ENCODE peak calls at places on chromosomes 7 and 10, in nine cellular contexts. One of them, this sample, is unnamed.

GRCh38 chr7:44697136-44698045 is 51.3 kb upstream of the ZMIZ2 start:
- DNase-seq in BJ: no peak
- DNase-seq in fibroblast of lung: no peak
- DNase-seq in MCF 10A: no peak
- DNase-seq in cardiac muscle cell: no peak
- DNase-seq in HL-60: no peak
- DNase-seq in heart left ventricle: no peak
- DNase-seq in neural progenitor cell: no peak
- DNase-seq in fibroblast of mammary gland: no peak
- DNase-seq in this sample: no peak

GRCh38 chr7:103888603-103889153 is 100.8 kb downstream of the RELN start:
- DNase-seq in MCF 10A: no peak
- DNase-seq in HL-60: no peak
- DNase-seq in heart left ventricle: no peak
- DNase-seq in BJ: no peak
- DNase-seq in cardiac muscle cell: no peak
- DNase-seq in fibroblast of lung: no peak
- DNase-seq in neural progenitor cell: no peak
- DNase-seq in fibroblast of mammary gland: no peak
- DNase-seq in this sample: no peak

GRCh38 chr10:96673318-96674099 is 46.8 kb downstream of the PIK3AP1 start:
- DNase-seq in BJ: no peak
- DNase-seq in heart left ventricle: peak
- DNase-seq in MCF 10A: no peak
- DNase-seq in cardiac muscle cell: peak
- DNase-seq in fibroblast of lung: peak
- DNase-seq in HL-60: peak
- DNase-seq in neural progenitor cell: peak
- DNase-seq in fibroblast of mammary gland: peak
- DNase-seq in this sample: no peak

GRCh38 chr10:12644380-12645144 is 295.2 kb downstream of the CAMK1D start:
- DNase-seq in BJ: no peak
- DNase-seq in HL-60: no peak
- DNase-seq in heart left ventricle: no peak
- DNase-seq in fibroblast of lung: no peak
- DNase-seq in neural progenitor cell: no peak
- DNase-seq in cardiac muscle cell: no peak
- DNase-seq in MCF 10A: no peak
- DNase-seq in fibroblast of mammary gland: no peak
- DNase-seq in this sample: no peak

GRCh38 chr10:119235381-119235780 is 28.0 kb downstream of the GRK5 start:
- DNase-seq in neural progenitor cell: no peak
- DNase-seq in MCF 10A: peak
- DNase-seq in heart left ventricle: peak
- DNase-seq in HL-60: no peak
- DNase-seq in BJ: no peak
- DNase-seq in fibroblast of mammary gland: peak
- DNase-seq in cardiac muscle cell: peak
- DNase-seq in fibroblast of lung: peak
- DNase-seq in this sample: no peak

GRCh38 chr7:16428672-16429071 is 7.3 kb upstream of the CRPPA start:
- DNase-seq in HL-60: no peak
- DNase-seq in MCF 10A: no peak
- DNase-seq in fibroblast of lung: peak
- DNase-seq in BJ: no peak
- DNase-seq in cardiac muscle cell: peak
- DNase-seq in fibroblast of mammary gland: peak
- DNase-seq in heart left ventricle: no peak
- DNase-seq in neural progenitor cell: no peak
- DNase-seq in this sample: peak

GRCh38 chr7:495761-496321 is 23.8 kb downstream of the PDGFA start:
- DNase-seq in neural progenitor cell: no peak
- DNase-seq in heart left ventricle: peak
- DNase-seq in cardiac muscle cell: no peak
- DNase-seq in BJ: no peak
- DNase-seq in HL-60: no peak
- DNase-seq in MCF 10A: no peak
- DNase-seq in fibroblast of lung: no peak
- DNase-seq in fibroblast of mammary gland: no peak
- DNase-seq in this sample: no peak

GRCh38 chr10:5089869-5090268 is 4.3 kb upstream of the AKR1C3 start:
- DNase-seq in fibroblast of mammary gland: peak
- DNase-seq in heart left ventricle: no peak
- DNase-seq in HL-60: peak
- DNase-seq in fibroblast of lung: peak
- DNase-seq in BJ: no peak
- DNase-seq in neural progenitor cell: peak
- DNase-seq in cardiac muscle cell: peak
- DNase-seq in MCF 10A: peak
- DNase-seq in this sample: no peak

GRCh38 chr7:114422478-114423217 is 8.0 kb downstream of the FOXP2 start:
- DNase-seq in MCF 10A: peak
- DNase-seq in cardiac muscle cell: no peak
- DNase-seq in fibroblast of lung: peak
- DNase-seq in fibroblast of mammary gland: no peak
- DNase-seq in heart left ventricle: no peak
- DNase-seq in neural progenitor cell: peak
- DNase-seq in BJ: no peak
- DNase-seq in HL-60: no peak
- DNase-seq in this sample: peak

GRCh38 chr10:104925232-104925851 is 284.3 kb downstream of the SORCS3 start:
- DNase-seq in fibroblast of mammary gland: peak
- DNase-seq in MCF 10A: peak
- DNase-seq in fibroblast of lung: peak
- DNase-seq in cardiac muscle cell: peak
- DNase-seq in neural progenitor cell: peak
- DNase-seq in BJ: no peak
- DNase-seq in heart left ventricle: peak
- DNase-seq in HL-60: no peak
- DNase-seq in this sample: peak

GRCh38 chr10:68101066-68101465 is 8.2 kb upstream of the MYPN start:
- DNase-seq in cardiac muscle cell: no peak
- DNase-seq in HL-60: no peak
- DNase-seq in fibroblast of mammary gland: no peak
- DNase-seq in MCF 10A: no peak
- DNase-seq in fibroblast of lung: no peak
- DNase-seq in BJ: no peak
- DNase-seq in neural progenitor cell: no peak
- DNase-seq in heart left ventricle: no peak
- DNase-seq in this sample: no peak

DNA sequence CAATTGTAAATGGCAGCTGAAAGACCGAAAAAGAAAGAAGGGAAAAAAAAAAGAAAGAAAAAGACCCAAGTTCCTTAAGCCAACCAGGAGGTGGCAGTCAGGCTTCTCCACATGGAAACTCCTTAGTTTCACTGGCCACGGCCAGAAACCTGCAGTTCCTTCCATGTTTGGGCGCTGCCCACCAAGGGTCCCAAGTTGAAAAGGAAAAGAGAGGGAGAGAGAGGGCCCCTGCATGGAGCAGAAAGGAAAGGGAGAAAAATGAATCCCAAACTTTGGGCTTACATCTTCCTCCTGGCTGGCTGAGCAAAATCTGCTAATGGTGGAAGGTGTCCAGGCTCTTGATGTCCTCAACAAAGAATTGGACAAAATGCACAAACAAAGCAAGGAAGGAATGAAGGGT is 31.8 kb upstream of the ABCA13 start:
- DNase-seq in neural progenitor cell: peak
- DNase-seq in BJ: no peak
- DNase-seq in cardiac muscle cell: peak
- DNase-seq in MCF 10A: peak
- DNase-seq in heart left ventricle: no peak
- DNase-seq in fibroblast of mammary gland: peak
- DNase-seq in fibroblast of lung: peak
- DNase-seq in HL-60: no peak
- DNase-seq in this sample: peak
- TF ChIP-seq CTCF in neural progenitor cell: peak
- TF ChIP-seq CTCF in BJ: peak
- TF ChIP-seq CTCF in cardiac muscle cell: peak
- TF ChIP-seq CTCF in MCF 10A: peak
- TF ChIP-seq CTCF in heart left ventricle: no peak
- TF ChIP-seq CTCF in fibroblast of mammary gland: peak
- TF ChIP-seq CTCF in fibroblast of lung: peak
- TF ChIP-seq CTCF in HL-60: no peak
- TF ChIP-seq CTCF in this sample: peak

GRCh38 chr7:74655785-74656420 is 1.6 kb upstream of the GTF2I start:
- DNase-seq in MCF 10A: no peak
- DNase-seq in fibroblast of mammary gland: no peak
- DNase-seq in fibroblast of lung: no peak
- DNase-seq in neural progenitor cell: no peak
- DNase-seq in heart left ventricle: no peak
- DNase-seq in HL-60: no peak
- DNase-seq in cardiac muscle cell: no peak
- DNase-seq in BJ: no peak
- DNase-seq in this sample: peak

GRCh38 chr7:74657692-74658170 is at the start of gene GTF2I:
- DNase-seq in fibroblast of mammary gland: no peak
- DNase-seq in BJ: no peak
- DNase-seq in HL-60: peak
- DNase-seq in heart left ventricle: no peak
- DNase-seq in neural progenitor cell: peak
- DNase-seq in fibroblast of lung: no peak
- DNase-seq in MCF 10A: no peak
- DNase-seq in cardiac muscle cell: no peak
- DNase-seq in this sample: no peak

GRCh38 chr7:74656421-74656910 is 1.1 kb upstream of the GTF2I start:
- DNase-seq in BJ: no peak
- DNase-seq in fibroblast of mammary gland: peak
- DNase-seq in MCF 10A: peak
- DNase-seq in heart left ventricle: peak
- DNase-seq in neural progenitor cell: peak
- DNase-seq in HL-60: no peak
- DNase-seq in fibroblast of lung: no peak
- DNase-seq in cardiac muscle cell: peak
- DNase-seq in this sample: no peak

GRCh38 chr7:74658171-74659004 is 870 bp downstream of the GTF2I start:
- DNase-seq in BJ: peak
- DNase-seq in HL-60: peak
- DNase-seq in heart left ventricle: peak
- DNase-seq in neural progenitor cell: peak
- DNase-seq in cardiac muscle cell: peak
- DNase-seq in fibroblast of lung: peak
- DNase-seq in fibroblast of mammary gland: peak
- DNase-seq in MCF 10A: peak
- DNase-seq in this sample: peak

DNA sequence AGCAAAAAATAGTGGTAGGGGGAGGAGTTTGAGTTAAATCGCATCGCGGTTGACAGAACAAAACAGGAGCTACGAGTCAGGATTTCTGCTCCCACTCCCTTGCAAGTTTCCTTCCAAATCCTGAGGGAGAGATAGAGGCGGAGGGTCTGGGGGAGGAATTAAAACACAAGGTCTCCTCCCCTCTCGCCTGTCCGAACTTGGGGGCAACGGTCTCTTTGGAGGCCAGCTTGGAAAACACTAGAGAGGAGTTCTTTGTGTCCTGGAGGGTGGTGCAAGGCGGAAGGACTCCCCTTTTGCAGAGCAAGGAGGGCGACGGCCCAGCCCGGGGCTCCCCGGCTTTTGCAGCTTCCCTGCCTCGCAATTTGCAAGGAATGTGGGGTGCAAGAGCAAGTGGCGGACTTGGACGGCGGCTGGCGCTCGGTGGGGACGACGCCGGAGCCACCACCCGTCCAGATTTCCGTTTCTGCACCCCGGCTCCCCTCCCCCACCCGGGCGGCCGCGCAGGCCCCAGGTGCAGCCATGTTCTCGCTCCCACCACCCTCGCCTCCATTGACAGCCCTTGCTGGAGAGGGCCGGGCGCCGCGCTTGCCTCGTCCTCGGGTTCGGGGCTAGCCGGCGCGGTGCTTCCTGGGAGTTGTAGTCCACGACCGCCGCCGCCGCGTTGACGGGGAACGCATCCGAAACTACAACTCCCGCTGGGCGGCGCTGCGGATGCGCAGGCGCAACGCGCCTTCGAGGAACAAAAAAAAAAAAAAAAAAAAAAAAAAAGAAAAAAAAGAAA is 417 bp upstream of the GTF2I start:
- DNase-seq in HL-60: peak
- DNase-seq in MCF 10A: peak
- DNase-seq in heart left ventricle: peak
- DNase-seq in cardiac muscle cell: peak
- DNase-seq in BJ: peak
- DNase-seq in fibroblast of lung: peak
- DNase-seq in fibroblast of mammary gland: peak
- DNase-seq in neural progenitor cell: peak
- DNase-seq in this sample: peak
- TF ChIP-seq CTCF in HL-60: no peak
- TF ChIP-seq CTCF in MCF 10A: peak
- TF ChIP-seq CTCF in heart left ventricle: no peak
- TF ChIP-seq CTCF in cardiac muscle cell: peak
- TF ChIP-seq CTCF in BJ: peak
- TF ChIP-seq CTCF in fibroblast of lung: peak
- TF ChIP-seq CTCF in fibroblast of mammary gland: no peak
- TF ChIP-seq CTCF in neural progenitor cell: no peak
- TF ChIP-seq CTCF in this sample: peak

DNA sequence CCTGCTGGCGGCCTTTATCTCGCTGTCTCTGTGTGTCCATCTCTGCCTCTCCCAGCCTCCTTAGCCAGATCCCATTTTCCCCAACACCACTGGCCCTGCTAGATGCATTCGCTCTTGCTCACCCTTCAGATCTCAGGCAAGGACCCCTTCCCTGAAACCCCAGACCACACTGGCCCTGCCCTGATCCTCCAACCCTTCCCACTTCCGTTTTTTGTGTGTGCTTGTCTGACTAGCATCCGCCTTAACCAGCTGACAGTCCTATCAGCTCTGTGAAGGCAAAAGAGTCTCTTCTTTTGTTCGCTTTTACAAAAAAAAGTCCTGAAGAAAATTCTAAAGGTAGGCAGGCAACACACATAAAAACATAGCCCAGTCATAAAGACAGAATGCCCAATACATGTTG is 28.7 kb downstream of the CHST15 start:
- DNase-seq in neural progenitor cell: no peak
- DNase-seq in fibroblast of mammary gland: no peak
- DNase-seq in fibroblast of lung: no peak
- DNase-seq in heart left ventricle: no peak
- DNase-seq in MCF 10A: no peak
- DNase-seq in cardiac muscle cell: peak
- DNase-seq in BJ: no peak
- DNase-seq in HL-60: no peak
- DNase-seq in this sample: no peak
- TF ChIP-seq CTCF in neural progenitor cell: no peak
- TF ChIP-seq CTCF in fibroblast of mammary gland: no peak
- TF ChIP-seq CTCF in fibroblast of lung: no peak
- TF ChIP-seq CTCF in heart left ventricle: no peak
- TF ChIP-seq CTCF in MCF 10A: no peak
- TF ChIP-seq CTCF in cardiac muscle cell: no peak
- TF ChIP-seq CTCF in BJ: no peak
- TF ChIP-seq CTCF in HL-60: no peak
- TF ChIP-seq CTCF in this sample: no peak

DNA sequence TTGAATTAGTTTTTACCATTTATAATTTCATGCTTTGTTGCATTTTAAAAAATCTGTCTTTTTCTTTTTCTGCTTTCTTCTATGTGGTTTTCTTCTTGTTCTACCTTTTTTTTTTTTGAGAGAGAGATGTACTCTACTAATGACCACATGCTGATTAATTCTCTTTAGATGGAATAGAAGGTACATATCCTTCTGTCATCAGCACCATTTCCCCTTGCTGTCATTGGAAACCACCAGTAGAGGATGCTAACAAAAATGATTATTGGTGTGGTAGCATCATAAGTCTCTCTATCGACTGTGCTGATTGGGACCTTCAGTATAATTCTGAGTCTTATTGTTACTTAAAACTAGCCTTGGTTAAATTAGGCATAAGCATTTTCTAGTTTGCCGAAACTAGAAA is 3.6 kb downstream of the ZEB1 start:
- DNase-seq in MCF 10A: peak
- DNase-seq in cardiac muscle cell: peak
- DNase-seq in HL-60: peak
- DNase-seq in heart left ventricle: no peak
- DNase-seq in BJ: no peak
- DNase-seq in fibroblast of lung: peak
- DNase-seq in fibroblast of mammary gland: peak
- DNase-seq in neural progenitor cell: peak
- DNase-seq in this sample: peak
- TF ChIP-seq CTCF in MCF 10A: no peak
- TF ChIP-seq CTCF in cardiac muscle cell: peak
- TF ChIP-seq CTCF in HL-60: peak
- TF ChIP-seq CTCF in heart left ventricle: peak
- TF ChIP-seq CTCF in BJ: peak
- TF ChIP-seq CTCF in fibroblast of lung: peak
- TF ChIP-seq CTCF in fibroblast of mammary gland: peak
- TF ChIP-seq CTCF in neural progenitor cell: no peak
- TF ChIP-seq CTCF in this sample: peak